ENCODE peak calls at places on chromosome 16, in nine cellular contexts. T is nucleus accumbens, L is LNCaP clone FGC, O is NCI-H1105 treated with DMSO at 0.1 percent for 48 hours, Q is smooth muscle cell of the brain vasculature, C is Caco-2, W is A673, S is AG08395, J is EL. I is an unnamed sample.

GRCh38 chr16:85317704-85318103 is 205.4 kb upstream of the CIBAR2 start:
- DNase-seq in C (no peak), J (no peak), L (no peak), T (no peak), W (no peak), S (no peak), O (no peak), Q (no peak), I (no peak)

GRCh38 chr16:84952335-84953050 is 58.8 kb downstream of the ZDHHC7 start:
- DNase-seq in W (peak), T (peak), O (peak), L (peak), J (peak), C (peak), S (peak), Q (peak), I (peak)

GRCh38 chr16:69553332-69553731 is 12.4 kb upstream of the NFAT5 start:
- DNase-seq in J (no peak), T (no peak), C (no peak), L (no peak), S (no peak), Q (no peak), O (no peak), W (no peak), I (no peak)

GRCh38 chr16:27230562-27230991 is 27.3 kb downstream of the KDM8 start:
- DNase-seq in C (no peak), W (no peak), Q (no peak), S (no peak), L (no peak), T (no peak), O (no peak), J (no peak), I (no peak)

GRCh38 chr16:49498241-49499017 is 124.8 kb downstream of the C16orf78 start:
- DNase-seq in J (no peak), Q (no peak), L (no peak), S (no peak), O (no peak), T (no peak), W (no peak), C (no peak), I (no peak)

GRCh38 chr16:75697571-75697970 is 3.7 kb downstream of the DUXB start:
- DNase-seq in S (no peak), J (no peak), O (no peak), Q (no peak), L (no peak), T (no peak), C (no peak), W (no peak), I (no peak)

GRCh38 chr16:70740919-70741778 is 55.3 kb upstream of the MTSS2 start:
- DNase-seq in C (no peak), O (no peak), S (peak), J (peak), Q (peak), L (no peak), T (no peak), W (no peak), I (no peak)

GRCh38 chr16:67088551-67088950 is 21.2 kb upstream of the PHAF1 start:
- DNase-seq in Q (no peak), S (no peak), O (no peak), J (no peak), C (no peak), W (no peak), T (no peak), L (no peak), I (no peak)

GRCh38 chr16:56828641-56829040 is 36.4 kb upstream of the SLC12A3 start:
- DNase-seq in O (no peak), C (no peak), J (no peak), S (no peak), L (no peak), W (no peak), T (no peak), Q (no peak), I (no peak)

GRCh38 chr16:5490499-5490898 is 392.9 kb upstream of the EEF2KMT start:
- DNase-seq in Q (no peak), J (no peak), O (no peak), S (no peak), W (peak), C (peak), T (no peak), L (no peak), I (peak)

I was measured in PC-9.